ENCODE peak calls at places on chromosomes 2 and 18, in five cellular contexts. G is stimulated activated naive CD8-positive, alpha-beta T cell treated with anti-CD3 and anti-CD28 coated beads, Interleukin-15, Interleukin-2, amounts not matched to agents 100 U/mL and 50 U/mL, for 24 hours; Q is fibroblast of lung; C is NCI-H1417; N is NCI-H774. F is an unnamed sample.
A peak's percentile ranks its signal among the peaks of the same experiment; 100 is the strongest.

GRCh38 chr18:55517055-55517454 is 70.9 kb downstream of the TCF4 start:
- DNase-seq in G (no peak), Q (no peak), C (no peak), N (no peak), F (no peak)

GRCh38 chr2:240214790-240215675 is 74.6 kb upstream of the OTOS start:
- DNase-seq in C (no peak), N (no peak), Q (no peak), G (no peak), F (no peak)

GRCh38 chr2:63553049-63553448 is 35.2 kb downstream of the WDPCP start:
- DNase-seq in N (no peak), G (no peak), Q (peak; percentile 4), C (no peak), F (no peak)

GRCh38 chr2:36808386-36808785 is 111.9 kb downstream of the VIT start:
- DNase-seq in G (no peak), N (no peak), Q (no peak), C (no peak), F (no peak)

GRCh38 chr2:27445615-27446014 is 3.4 kb downstream of the KRTCAP3 start:
- DNase-seq in Q (no peak), C (no peak), G (no peak), N (no peak), F (no peak)

GRCh38 chr18:42706618-42707017 is 408.9 kb downstream of the RIT2 start:
- DNase-seq in G (no peak), N (peak; percentile 83), C (peak; percentile 78), Q (no peak), F (no peak)

GRCh38 chr2:112583497-112584133 is 794 bp upstream of the CHCHD5 start:
- DNase-seq in G (no peak), Q (peak; percentile 32), N (no peak), C (peak; percentile 72), F (no peak)

GRCh38 chr2:149926149-149926548 is 338.6 kb upstream of the MMADHC start:
- DNase-seq in G (no peak), N (no peak), Q (peak; percentile 11), C (no peak), F (no peak)

GRCh38 chr2:8090748-8091700 is 590.8 kb upstream of the ID2 start:
- DNase-seq in G (peak; percentile 66), C (peak; percentile 20), Q (peak; percentile 96), N (no peak), F (no peak)

F was measured in H1.